ENCODE peak calls at places on chromosomes 7 and 10, in seven cellular contexts. W is HCT116, F is H1, P is fibroblast of lung, O is neural progenitor cell, A is K562, V is DND-41. C is an unnamed sample.
A peak's percentile ranks its signal among the peaks of the same experiment; 100 is the strongest.

GRCh38 chr7:13185139-13185538 is 497.7 kb downstream of the ARL4A start:
- DNase-seq in A (no peak), W (no peak), P (no peak), V (no peak), O (no peak), F (no peak), C (no peak)

GRCh38 chr10:70518695-70519094 is 40.1 kb downstream of the PALD1 start:
- DNase-seq in W (no peak), F (no peak), V (no peak), O (no peak), P (peak; percentile 62), A (no peak), C (peak; percentile 62)

GRCh38 chr7:98238976-98239375 is 13.1 kb downstream of the TECPR1 start:
- DNase-seq in A (no peak), F (no peak), V (no peak), O (no peak), W (no peak), P (peak; percentile 84), C (no peak)

GRCh38 chr10:88810196-88810961 is 7.8 kb downstream of the LIPM start:
- DNase-seq in A (peak; percentile 8), P (peak; percentile 69), O (peak; percentile 62), F (no peak), W (peak; percentile 60), V (peak; percentile 54), C (peak; percentile 65)

GRCh38 chr10:19620867-19621266 is 195.4 kb upstream of the PLXDC2 start:
- DNase-seq in P (peak; percentile 6), A (no peak), O (no peak), V (no peak), F (no peak), W (no peak), C (no peak)

GRCh38 chr7:112080974-112081373 is 125.2 kb downstream of the DOCK4 start:
- DNase-seq in W (no peak), V (peak; percentile 57), A (no peak), F (no peak), P (peak; percentile 55), O (no peak), C (no peak)

GRCh38 chr10:62083413-62083794 is 181.9 kb downstream of the ARID5B start:
- DNase-seq in A (no peak), O (no peak), P (peak; percentile 52), F (no peak), W (no peak), V (no peak), C (no peak)

GRCh38 chr7:105055621-105056020 is 41.6 kb downstream of the KMT2E start:
- DNase-seq in P (no peak), V (no peak), W (no peak), A (no peak), F (no peak), O (no peak), C (no peak)

GRCh38 chr10:96835826-96836365 is 3.8 kb downstream of the LCOR start:
- DNase-seq in F (no peak), P (no peak), A (no peak), V (no peak), O (no peak), W (no peak), C (no peak)

GRCh38 chr7:139044813-139045794 is 9.3 kb upstream of the ZC3HAV1L start:
- DNase-seq in A (peak; percentile 64), W (no peak), P (no peak), V (no peak), F (no peak), O (no peak), C (no peak)

GRCh38 chr7:87212478-87212877 is 7.1 kb downstream of the TMEM243 start:
- DNase-seq in W (no peak), O (no peak), F (no peak), V (no peak), A (no peak), P (no peak), C (no peak)

GRCh38 chr7:87213252-87213651 is 6.3 kb downstream of the TMEM243 start:
- DNase-seq in P (no peak), A (no peak), O (no peak), W (no peak), F (no peak), V (no peak), C (no peak)

GRCh38 chr7:87216701-87217508 is 2.6 kb downstream of the TMEM243 start:
- DNase-seq in A (no peak), V (no peak), F (no peak), W (no peak), O (no peak), P (no peak), C (no peak)

GRCh38 chr7:87213801-87214200 is 5.7 kb downstream of the TMEM243 start:
- DNase-seq in W (no peak), A (no peak), P (no peak), F (no peak), V (no peak), O (no peak), C (no peak)

GRCh38 chr7:87215051-87215450 is 4.5 kb downstream of the TMEM243 start:
- DNase-seq in P (no peak), A (no peak), F (no peak), V (no peak), O (no peak), W (no peak), C (no peak)
- H3K9ac ChIP-seq in P (no peak overlapping the region), A (no peak overlapping the region), F (no peak overlapping the region), V (no peak overlapping the region), O (no peak overlapping the region), W (no peak overlapping the region), C (no peak overlapping the region)

DNA sequence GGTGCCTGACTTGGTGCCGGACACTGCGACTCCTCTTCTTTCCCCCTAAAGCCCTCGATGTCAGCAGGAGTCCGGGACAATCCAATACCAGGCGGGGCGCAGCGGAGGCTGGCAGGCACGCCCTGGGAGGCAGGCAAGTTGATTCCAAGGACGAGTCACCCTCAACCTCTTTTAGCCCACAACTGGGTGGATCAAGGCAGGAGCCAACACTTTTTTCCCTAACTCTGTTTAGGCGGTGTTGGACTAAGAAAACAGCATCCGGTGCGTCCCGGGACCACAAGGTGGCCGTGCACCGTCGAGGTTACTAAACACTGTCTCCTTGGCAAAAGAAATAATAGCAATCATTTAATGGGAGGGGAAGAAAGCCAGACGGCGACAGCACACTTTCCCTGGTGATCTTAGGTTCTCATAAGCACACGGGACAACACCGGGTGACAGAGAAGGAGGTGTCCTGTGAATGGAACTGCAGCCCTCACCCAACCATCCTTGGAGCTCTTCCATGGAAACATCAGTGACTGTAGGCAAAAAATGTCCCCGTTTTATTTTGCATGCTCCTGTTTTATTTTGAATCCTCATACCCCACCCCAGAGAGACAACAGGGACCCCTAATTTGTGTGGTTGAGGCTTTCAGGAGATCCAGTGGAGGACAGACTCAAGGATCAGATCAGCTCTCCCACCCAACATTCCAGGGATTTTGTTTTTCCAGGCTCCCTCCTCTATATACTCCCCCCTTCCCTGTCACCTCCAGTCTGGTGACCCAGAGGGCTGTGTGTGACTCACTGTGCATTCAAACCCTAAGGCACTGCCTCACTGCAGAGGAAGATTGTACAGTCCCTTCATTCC is 1.3 kb upstream of the CALCR start:
- DNase-seq in O (peak; percentile 44), F (no peak), V (no peak), A (no peak), P (no peak), W (no peak), C (no peak)
- TF ChIP-seq EZH2 in O (no peak), F (peak; percentile 7), V (no peak), A (no peak), P (no peak), W (no peak), C (peak; percentile 39)

DNA sequence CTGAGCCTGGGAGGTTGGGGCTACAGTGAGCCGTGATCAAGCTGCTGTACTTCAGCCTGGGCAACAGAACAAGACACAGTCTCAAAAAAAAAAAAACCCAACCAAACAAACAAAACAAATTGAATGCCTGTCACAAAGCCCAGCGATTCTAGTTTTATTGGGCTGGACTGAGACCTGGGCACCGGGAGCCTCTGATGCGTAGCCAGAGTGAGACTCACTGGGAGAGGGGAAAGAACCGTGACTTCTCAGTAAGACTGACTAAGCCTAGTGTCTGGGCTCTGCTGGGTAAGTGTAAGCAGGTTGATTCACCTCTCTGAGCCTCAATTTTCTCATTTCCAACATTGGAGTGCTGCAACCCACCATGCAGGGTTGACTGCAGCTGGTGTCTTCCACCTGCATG is 10.1 kb upstream of the LEP start:
- DNase-seq in O (no peak), W (no peak), A (no peak), F (no peak), P (no peak), V (no peak), C (no peak)
- H3K4me2 ChIP-seq in O (no peak overlapping the region), W (no peak overlapping the region), A (no peak overlapping the region), F (no peak overlapping the region), P (no peak overlapping the region), V (no peak overlapping the region), C (no peak overlapping the region)

GRCh38 chr7:20314216-20314615 is 16.5 kb upstream of the ITGB8 start:
- DNase-seq in O (no peak), F (no peak), A (no peak), P (no peak), W (no peak), V (no peak), C (no peak)
- H3K9ac ChIP-seq in O (no peak overlapping the region), F (no peak overlapping the region), A (no peak overlapping the region), P (no peak overlapping the region), W (no peak overlapping the region), V (no peak overlapping the region), C (no peak overlapping the region)

C was measured in mammary epithelial cell.